ENCODE peak calls at places on chromosome 21, in four cellular contexts. E, S, V and R are unnamed samples.

GRCh38 chr21:44556879-44557278 is 1.7 kb downstream of the KRTAP10-3 start:
- DNase-seq in S (no peak), E (no peak), V (no peak), R (no peak)

GRCh38 chr21:31837613-31838390 is 35.0 kb upstream of the HUNK start:
- DNase-seq in E (no peak), V (no peak), S (no peak), R (no peak)

GRCh38 chr21:44527983-44528633 is 11.9 kb downstream of the KRTAP10-1 start:
- DNase-seq in S (no peak), V (no peak), E (no peak), R (no peak)

GRCh38 chr21:34582506-34583150 is 32.3 kb downstream of the RCAN1 start:
- DNase-seq in V (peak; percentile 49), S (peak; percentile 45), E (no peak), R (no peak)

GRCh38 chr21:41754481-41754891 is 12.4 kb downstream of the RIPK4 start:
- DNase-seq in E (no peak), V (no peak), S (no peak), R (no peak)

GRCh38 chr21:14403681-14404318 is 20.9 kb upstream of the HSPA13 start:
- DNase-seq in E (no peak), V (peak; percentile 45), S (peak; percentile 23), R (peak; percentile 33)

GRCh38 chr21:41706678-41707077 is 60.2 kb downstream of the RIPK4 start:
- DNase-seq in S (peak; percentile 57), V (peak; percentile 5), E (no peak), R (peak; percentile 100)

GRCh38 chr21:29078884-29079765 is 5.7 kb upstream of the CCT8 start:
- DNase-seq in E (peak; percentile 61), V (no peak), S (no peak), R (peak; percentile 23)

GRCh38 chr21:41759926-41760325 is 6.9 kb downstream of the RIPK4 start:
- DNase-seq in V (no peak), E (no peak), S (no peak), R (no peak)

GRCh38 chr21:44326716-44327602 is 12.2 kb downstream of the CFAP410 start:
- DNase-seq in E (no peak), S (no peak), V (no peak), R (no peak)

GRCh38 chr21:45164838-45165237 is 90.5 kb downstream of the ADARB1 start:
- DNase-seq in V (no peak), E (no peak), S (no peak), R (no peak)

GRCh38 chr21:15063821-15064575 is 802 bp downstream of the NRIP1 start:
- DNase-seq in V (no peak), S (peak; percentile 49), E (peak; percentile 70), R (peak; percentile 53)

DNA sequence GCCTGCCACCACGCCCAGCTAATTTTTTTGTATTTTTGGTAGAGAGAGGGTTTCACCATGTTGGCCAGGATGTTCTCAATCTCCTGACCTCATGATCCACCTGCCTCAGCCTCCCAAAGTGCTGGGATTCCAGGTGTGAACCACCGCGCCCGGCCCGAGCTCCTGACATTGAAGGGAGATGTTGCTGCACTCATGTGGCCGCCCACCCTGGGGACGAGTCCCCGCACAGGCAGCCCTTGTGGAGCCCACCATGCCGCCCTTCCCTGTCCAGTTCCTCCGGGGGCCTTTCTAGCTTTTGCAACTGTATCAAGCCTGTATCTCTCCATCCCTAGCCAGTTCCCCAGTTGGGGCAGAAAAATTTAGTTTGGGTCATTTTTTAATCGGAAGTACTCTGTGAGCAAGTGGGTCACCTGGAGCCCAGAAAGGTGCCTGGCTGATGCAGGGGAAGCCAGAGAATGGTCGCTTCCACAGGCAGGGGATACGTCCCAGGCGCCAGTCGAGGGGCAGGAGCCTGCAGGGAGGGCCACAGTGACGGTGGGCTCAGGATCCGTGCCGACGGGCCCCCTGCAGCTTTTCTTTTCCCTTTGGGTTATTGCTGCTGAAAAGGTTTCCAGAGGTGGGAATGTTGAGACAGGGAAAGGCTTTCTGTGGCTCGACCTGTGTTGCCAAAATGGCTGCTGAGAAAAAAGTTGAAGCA is 20.4 kb downstream of the PCNT start:
- DNase-seq in E (no peak), S (no peak), V (no peak), R (no peak)
- H3K36me3 ChIP-seq in E (peaks cover 27% of the 10 kb centered on the region), S (peaks cover 18% of the 10 kb centered on the region), V (peaks cover 17% of the 10 kb centered on the region), R (peaks cover 10% of the 10 kb centered on the region)

GRCh38 chr21:43018519-43018918 is 44.2 kb downstream of the PKNOX1 start:
- DNase-seq in E (no peak), S (no peak), V (no peak), R (no peak)
- H3K36me3 ChIP-seq in E (peaks cover 44% of the 10 kb centered on the region), S (peaks cover 11% of the 10 kb centered on the region), V (peaks cover 11% of the 10 kb centered on the region), R (peaks cover 10% of the 10 kb centered on the region)

GRCh38 chr21:42852925-42853570 is 26.3 kb downstream of the WDR4 start:
- DNase-seq in E (no peak), V (no peak), S (no peak), R (no peak)
- H3K36me3 ChIP-seq in E (peaks cover 77% of the 10 kb centered on the region), V (peaks cover 65% of the 10 kb centered on the region), S (peaks cover 50% of the 10 kb centered on the region), R (peaks cover 35% of the 10 kb centered on the region)

GRCh38 chr21:36347278-36347961 is 27.4 kb downstream of the MORC3 start:
- DNase-seq in S (peak; percentile 54), V (no peak), E (no peak), R (no peak)
- H3K36me3 ChIP-seq in S (peaks cover 7% of the 10 kb centered on the region), V (peaks cover 16% of the 10 kb centered on the region), E (peaks cover 90% of the 10 kb centered on the region), R (peaks cover 15% of the 10 kb centered on the region)

DNA sequence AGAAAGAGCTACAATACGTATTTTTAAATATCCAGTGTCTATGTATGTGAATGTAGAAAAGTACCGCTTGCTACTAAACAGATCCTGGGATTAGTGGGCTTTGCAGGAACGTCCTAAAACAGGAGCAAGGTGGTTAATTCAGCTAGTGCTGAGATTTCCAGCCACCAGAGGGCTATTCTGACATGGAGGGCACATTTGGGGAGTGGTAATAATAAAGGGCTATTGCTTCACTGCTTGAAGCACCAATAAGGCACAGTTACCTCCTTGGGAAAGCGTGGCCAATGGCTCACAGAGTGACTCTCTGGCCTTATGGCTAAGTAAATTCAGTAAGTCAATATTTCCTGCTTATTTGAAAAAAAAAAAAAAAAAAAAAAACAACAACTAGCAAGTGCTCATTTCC is 152.4 kb downstream of the GABPA start:
- DNase-seq in E (no peak), V (no peak), S (no peak), R (no peak)
- H3K36me3 ChIP-seq in E (peaks cover 25% of the 10 kb centered on the region), V (peaks cover 10% of the 10 kb centered on the region), S (peaks cover 1% of the 10 kb centered on the region), R (no peaks in the 10 kb centered on the region)

GRCh38 chr21:46493828-46494227 is 35.1 kb downstream of the DIP2A start:
- DNase-seq in V (no peak), S (no peak), E (no peak), R (no peak)
- H3K36me3 ChIP-seq in V (peaks cover 19% of the 10 kb centered on the region), S (peaks cover 13% of the 10 kb centered on the region), E (peaks cover 22% of the 10 kb centered on the region), R (peaks cover 9% of the 10 kb centered on the region)

GRCh38 chr21:17799414-17800164 is 19.6 kb downstream of the C21orf91 start:
- DNase-seq in V (no peak), S (no peak), E (no peak), R (no peak)
- H3K36me3 ChIP-seq in V (no peaks in the 10 kb centered on the region), S (no peaks in the 10 kb centered on the region), E (no peaks in the 10 kb centered on the region), R (peaks cover 2% of the 10 kb centered on the region)

DNA sequence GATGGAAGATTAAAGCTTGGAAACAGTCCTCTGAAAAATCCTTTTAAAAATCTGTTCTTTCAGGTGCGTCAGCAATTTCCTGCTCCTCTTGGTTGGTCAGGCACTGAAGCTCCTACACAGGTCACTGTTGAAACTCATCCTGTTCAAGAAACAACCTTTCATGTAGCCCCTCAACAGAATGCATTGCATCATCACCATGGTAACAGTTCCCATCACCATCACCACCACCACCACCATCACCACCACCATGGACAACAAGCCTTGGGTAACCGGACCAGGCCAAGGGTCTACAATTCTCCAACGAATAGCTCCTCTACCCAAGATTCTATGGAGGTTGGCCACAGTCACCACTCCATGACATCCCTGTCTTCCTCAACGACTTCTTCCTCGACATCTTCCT is 145.3 kb downstream of the DYRK1A start:
- DNase-seq in E (no peak), V (no peak), S (no peak), R (no peak)
- H3K36me3 ChIP-seq in E (peaks cover 66% of the 10 kb centered on the region), V (peaks cover 39% of the 10 kb centered on the region), S (peaks cover 8% of the 10 kb centered on the region), R (peaks cover 27% of the 10 kb centered on the region)

DNA sequence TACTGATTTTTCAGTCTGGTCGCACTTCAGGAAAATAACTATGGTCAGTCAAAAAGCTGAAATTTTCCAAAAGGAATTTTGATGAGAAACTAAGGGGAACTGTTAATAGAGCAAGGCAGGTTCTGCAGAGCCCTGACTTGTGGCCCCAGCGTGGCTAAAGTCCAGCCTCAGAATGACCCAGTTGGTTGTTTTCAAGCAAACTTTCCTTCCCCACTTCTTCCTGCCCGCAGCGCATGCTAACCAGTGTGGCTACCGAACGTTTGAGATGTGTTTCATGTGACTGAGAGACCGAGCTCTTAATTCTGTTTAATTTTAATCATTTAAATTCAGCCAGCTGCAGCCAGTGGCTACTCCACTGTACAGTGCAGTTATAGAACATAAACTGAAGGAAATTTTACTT is 6.2 kb upstream of the IL10RB start:
- DNase-seq in S (no peak), E (no peak), V (no peak), R (no peak)
- H3K36me3 ChIP-seq in S (no peaks in the 10 kb centered on the region), E (peaks cover 34% of the 10 kb centered on the region), V (peaks cover 15% of the 10 kb centered on the region), R (peaks cover 17% of the 10 kb centered on the region)

GRCh38 chr21:33433001-33433400 is 29.8 kb downstream of the IFNGR2 start:
- DNase-seq in S (no peak), E (no peak), V (no peak), R (no peak)
- H3K36me3 ChIP-seq in S (peaks cover 19% of the 10 kb centered on the region), E (peaks cover 85% of the 10 kb centered on the region), V (peaks cover 39% of the 10 kb centered on the region), R (peaks cover 23% of the 10 kb centered on the region)